ENCODE peak calls at places on chromosomes 12 and 14, in nine cellular contexts. B is AG08395, E is fibroblast of pulmonary artery, P is RWPE1, K is mucosa of gallbladder, I is colonic mucosa, G is kidney tubule cell, T is posterior vena cava, F is IMR-90. Y is an unnamed sample.
A peak's percentile ranks its signal among the peaks of the same experiment; 100 is the strongest.

GRCh38 chr12:107487011-107487680 is 198.5 kb upstream of the PWP1 start:
- DNase-seq in B (no peak), E (no peak), P (no peak), K (no peak), I (no peak), G (no peak), T (no peak), F (no peak), Y (no peak)

GRCh38 chr12:111450676-111451075 is 45.0 kb downstream of the SH2B3 start:
- DNase-seq in B (no peak), E (no peak), P (no peak), K (peak; percentile 6), I (peak; percentile 16), G (no peak), T (no peak), F (no peak), Y (no peak)

GRCh38 chr14:93824518-93825234 is 36.4 kb upstream of the PRIMA1 start:
- DNase-seq in B (no peak), E (no peak), P (no peak), K (no peak), I (no peak), G (no peak), T (no peak), F (no peak), Y (no peak)

GRCh38 chr14:94646066-94646465 is 33.9 kb downstream of the SERPINA3 start:
- DNase-seq in B (no peak), E (no peak), P (no peak), K (no peak), I (no peak), G (no peak), T (no peak), F (no peak), Y (no peak)

GRCh38 chr12:109797905-109798669 is 35.1 kb downstream of the TRPV4 start:
- DNase-seq in B (no peak), E (no peak), P (no peak), K (no peak), I (no peak), G (no peak), T (no peak), F (no peak), Y (no peak)

GRCh38 chr12:43362910-43363694 is 188.9 kb downstream of the ADAMTS20 start:
- DNase-seq in B (no peak), E (no peak), P (peak; percentile 36), K (no peak), I (no peak), G (peak; percentile 66), T (no peak), F (peak; percentile 16), Y (no peak)

GRCh38 chr14:61343991-61344405 is 22.6 kb downstream of the PRKCH start:
- DNase-seq in B (no peak), E (no peak), P (no peak), K (no peak), I (no peak), G (no peak), T (no peak), F (no peak), Y (no peak)

GRCh38 chr12:58942345-58942744 is 22.0 kb upstream of the LRIG3 start:
- DNase-seq in B (no peak), E (no peak), P (no peak), K (no peak), I (peak; percentile 55), G (no peak), T (no peak), F (no peak), Y (no peak)

GRCh38 chr12:57175428-57176138 is 28.2 kb upstream of the LRP1-AS start:
- DNase-seq in B (peak; percentile 80), E (peak; percentile 80), P (peak; percentile 95), K (peak; percentile 85), I (peak; percentile 85), G (peak; percentile 24), T (peak; percentile 95), F (peak; percentile 71), Y (peak; percentile 83)

GRCh38 chr14:78997811-78998210 is 827.6 kb downstream of the NRXN3 start:
- DNase-seq in B (no peak), E (peak; percentile 76), P (no peak), K (no peak), I (no peak), G (peak; percentile 34), T (no peak), F (peak; percentile 71), Y (peak; percentile 20)

GRCh38 chr12:253116-253831 is 9.4 kb downstream of the SLC6A13 start:
- DNase-seq in B (no peak), E (no peak), P (no peak), K (no peak), I (no peak), G (peak; percentile 77), T (no peak), F (no peak), Y (no peak)

GRCh38 chr14:87343641-87344040 is 649.3 kb downstream of the GALC start:
- DNase-seq in B (no peak), E (no peak), P (peak; percentile 41), K (no peak), I (no peak), G (peak; percentile 9), T (no peak), F (no peak), Y (no peak)

GRCh38 chr12:76032043-76032981 is 736 bp upstream of the PHLDA1 start:
- DNase-seq in B (peak; percentile 44), E (peak; percentile 75), P (peak; percentile 43), K (peak; percentile 31), I (peak; percentile 52), G (peak; percentile 73), T (peak; percentile 83), F (peak; percentile 70), Y (peak; percentile 68)

GRCh38 chr12:119693006-119693405 is 25.1 kb downstream of the PRKAB1 start:
- DNase-seq in B (peak; percentile 92), E (peak; percentile 98), P (peak; percentile 46), K (peak; percentile 80), I (peak; percentile 84), G (peak; percentile 92), T (no peak), F (peak; percentile 90), Y (peak; percentile 73)

GRCh38 chr12:67705394-67706370 is 57.1 kb downstream of the DYRK2 start:
- DNase-seq in B (peak; percentile 41), E (peak; percentile 64), P (no peak), K (no peak), I (no peak), G (peak; percentile 44), T (no peak), F (peak; percentile 82), Y (no peak)

GRCh38 chr12:74021937-74022336 is 515.7 kb upstream of the ATXN7L3B start:
- DNase-seq in B (peak; percentile 2), E (peak; percentile 60), P (peak; percentile 26), K (peak; percentile 34), I (peak; percentile 24), G (peak; percentile 66), T (no peak), F (no peak), Y (peak; percentile 50)

GRCh38 chr12:51920046-51920445 is 12.7 kb downstream of the ACVRL1 start:
- DNase-seq in B (no peak), E (no peak), P (no peak), K (no peak), I (no peak), G (no peak), T (peak; percentile 31), F (no peak), Y (no peak)

GRCh38 chr12:6795088-6795487 is 5.8 kb downstream of the CD4 start:
- DNase-seq in B (no peak), E (no peak), P (no peak), K (no peak), I (no peak), G (no peak), T (no peak), F (no peak), Y (no peak)

GRCh38 chr12:9104087-9104486 is 11.6 kb downstream of the A2M start:
- DNase-seq in B (no peak), E (no peak), P (no peak), K (no peak), I (no peak), G (no peak), T (no peak), F (no peak), Y (no peak)

GRCh38 chr14:73397810-73398209 is 60.5 kb downstream of the NUMB start:
- DNase-seq in B (no peak), E (no peak), P (no peak), K (no peak), I (no peak), G (no peak), T (no peak), F (no peak), Y (no peak)

GRCh38 chr12:98743362-98743953 is 98.4 kb downstream of the APAF1 start:
- DNase-seq in B (no peak), E (no peak), P (peak; percentile 21), K (no peak), I (no peak), G (peak; percentile 14), T (no peak), F (peak; percentile 22), Y (no peak)

GRCh38 chr14:43795600-43796228 is 711.4 kb downstream of the FSCB start:
- DNase-seq in B (no peak), E (peak; percentile 56), P (no peak), K (no peak), I (no peak), G (no peak), T (no peak), F (peak; percentile 0), Y (no peak)

GRCh38 chr14:51119411-51120051 is 24.6 kb upstream of the TRIM9 start:
- DNase-seq in B (no peak), E (no peak), P (no peak), K (no peak), I (no peak), G (no peak), T (no peak), F (no peak), Y (no peak)

GRCh38 chr12:60191676-60192359 is 596.0 kb downstream of the SLC16A7 start:
- DNase-seq in B (peak; percentile 40), E (peak; percentile 38), P (peak; percentile 9), K (no peak), I (no peak), G (peak; percentile 25), T (no peak), F (peak; percentile 64), Y (no peak)

GRCh38 chr14:22549981-22550670 is 38.9 kb downstream of the DAD1 start:
- DNase-seq in B (no peak), E (peak; percentile 62), P (no peak), K (no peak), I (no peak), G (no peak), T (no peak), F (peak; percentile 63), Y (no peak)

GRCh38 chr14:60668431-60669112 is 19.3 kb upstream of the SIX1 start:
- DNase-seq in B (no peak), E (no peak), P (no peak), K (no peak), I (no peak), G (no peak), T (no peak), F (no peak), Y (no peak)

Y was measured in left cardiac atrium.